ENCODE peak calls at places on chromosomes 16 and 17, in four cellular contexts. P is DMS 273 treated with DMSO at 0.1 percent for 48 hours; E is activated CD8-positive, alpha-beta T cell treated with anti-CD3 and anti-CD28 coated beads for 36 hours; C is A549. F is an unnamed sample.

GRCh38 chr17:11240041-11240801 is 792 bp upstream of the SHISA6 start:
- DNase-seq in C (no peak), E (no peak), P (no peak), F (no peak)

GRCh38 chr16:69179255-69180010 is 7.5 kb upstream of the SNTB2 start:
- DNase-seq in C (peak; percentile 37), P (no peak), E (no peak), F (peak; percentile 79)

GRCh38 chr17:41665566-41666335 is 22.9 kb upstream of the EIF1 start:
- DNase-seq in C (peak; percentile 89), E (peak; percentile 92), P (peak; percentile 70), F (peak; percentile 91)

GRCh38 chr16:23519282-23519681 is 9.0 kb upstream of the GGA2 start:
- DNase-seq in P (no peak), E (no peak), C (no peak), F (no peak)

GRCh38 chr17:50660042-50660886 is 25.6 kb downstream of the ABCC3 start:
- DNase-seq in C (peak; percentile 95), P (peak; percentile 3), E (no peak), F (peak; percentile 65)

GRCh38 chr17:82372591-82373452 is 1.3 kb downstream of the UTS2R start:
- DNase-seq in P (no peak), C (no peak), E (peak; percentile 33), F (peak; percentile 18)

GRCh38 chr16:30011505-30012480 is 966 bp upstream of the DOC2A start:
- DNase-seq in E (no peak), P (no peak), C (no peak), F (no peak)

GRCh38 chr16:27841061-27841801 is 222.3 kb downstream of the GSG1L start:
- DNase-seq in E (no peak), P (no peak), C (no peak), F (no peak)

GRCh38 chr16:68200120-68200783 is 35.7 kb downstream of the ESRP2 start:
- DNase-seq in C (peak; percentile 13), E (no peak), P (no peak), F (no peak)

GRCh38 chr17:55845385-55845784 is 94.5 kb downstream of the PCTP start:
- DNase-seq in P (no peak), E (peak; percentile 26), C (peak; percentile 13), F (peak; percentile 60)

GRCh38 chr17:31072186-31072585 is 22.6 kb upstream of the NF1 start:
- DNase-seq in P (no peak), E (no peak), C (no peak), F (no peak)

GRCh38 chr17:49997256-49997735 is 2.3 kb upstream of the DLX3 start:
- DNase-seq in E (no peak), P (no peak), C (peak; percentile 32), F (no peak)

GRCh38 chr17:10875411-10875810 is 37.5 kb upstream of the PIRT start:
- DNase-seq in E (peak; percentile 30), P (no peak), C (peak; percentile 14), F (no peak)